ENCODE peak calls at places on chromosomes 12 and 14, in four cellular contexts. R is amniotic epithelial cell, J is H4, D is HFFc6. K is an unnamed sample.

GRCh38 chr14:59275668-59276067 is 87.2 kb downstream of the DAAM1 start:
- DNase-seq in R (peak; percentile 92), J (peak; percentile 76), D (peak; percentile 89), K (no peak)

GRCh38 chr12:127559349-127560040 is 707.5 kb upstream of the TMEM132C start:
- DNase-seq in R (peak; percentile 66), J (peak; percentile 99), D (peak; percentile 96), K (peak; percentile 59)

GRCh38 chr12:118398878-118399277 is 22.5 kb downstream of the SUDS3 start:
- DNase-seq in R (peak; percentile 79), J (no peak), D (no peak), K (no peak)

GRCh38 chr12:53192531-53193021 is 11.9 kb upstream of the CSAD start:
- DNase-seq in R (no peak), J (no peak), D (no peak), K (no peak)

GRCh38 chr12:43957732-43958131 is 121.9 kb downstream of the TMEM117 start:
- DNase-seq in R (peak; percentile 63), J (peak; percentile 50), D (peak; percentile 62), K (peak; percentile 11)

GRCh38 chr12:24054411-24054810 is 104.9 kb upstream of the SOX5 start:
- DNase-seq in R (no peak), J (no peak), D (no peak), K (no peak)

GRCh38 chr14:61754627-61755381 is 7.4 kb upstream of the SNAPC1 start:
- DNase-seq in R (peak; percentile 55), J (no peak), D (peak; percentile 43), K (no peak)

GRCh38 chr12:12126551-12126950 is 55.8 kb downstream of the BCL2L14 start:
- DNase-seq in R (no peak), J (no peak), D (no peak), K (no peak)

GRCh38 chr14:77862154-77862783 is 62.4 kb downstream of the ADCK1 start:
- DNase-seq in R (peak; percentile 44), J (peak; percentile 47), D (peak; percentile 31), K (peak; percentile 59)

K was measured in NCI-H187.